ENCODE peak calls at places on chromosome 14, in six cellular contexts. I is IMR-90, R is WTC11, J is HepG2, A is SK-N-SH, P is K562. K is an unnamed sample.

GRCh38 chr14:63897706-63898105 is 44.9 kb downstream of the SYNE2 start:
- DNase-seq in I (peak; percentile 70), R (no peak), J (no peak), A (no peak), P (no peak), K (no peak)

GRCh38 chr14:69620211-69620611 is 8.8 kb downstream of the SUSD6 start:
- DNase-seq in I (no peak), R (no peak), J (no peak), A (no peak), P (no peak), K (no peak)

GRCh38 chr14:31137214-31137889 is 70.2 kb downstream of the HECTD1 start:
- DNase-seq in I (no peak), R (no peak), J (no peak), A (no peak), P (no peak), K (no peak)

GRCh38 chr14:54168489-54168888 is 211.9 kb upstream of the BMP4 start:
- DNase-seq in I (no peak), R (no peak), J (no peak), A (no peak), P (no peak), K (no peak)

GRCh38 chr14:102935756-102936155 is 13.3 kb downstream of the AMN start:
- DNase-seq in I (no peak), R (no peak), J (no peak), A (no peak), P (no peak), K (no peak)

GRCh38 chr14:88044129-88044727 is 39.3 kb downstream of the GPR65 start:
- DNase-seq in I (no peak), R (no peak), J (peak; percentile 96), A (no peak), P (no peak), K (no peak)

GRCh38 chr14:64761441-64762043 is 57.3 kb downstream of the PLEKHG3 start:
- DNase-seq in I (peak; percentile 49), R (no peak), J (no peak), A (no peak), P (no peak), K (peak; percentile 53)

GRCh38 chr14:91163316-91163715 is 49.4 kb downstream of the DGLUCY start:
- DNase-seq in I (no peak), R (no peak), J (no peak), A (no peak), P (no peak), K (no peak)

GRCh38 chr14:105205718-105206208 is 24.7 kb upstream of the NUDT14 start:
- DNase-seq in I (no peak), R (no peak), J (no peak), A (no peak), P (no peak), K (peak; percentile 63)

GRCh38 chr14:59422069-59422881 is 42.9 kb downstream of the GPR135 start:
- DNase-seq in I (no peak), R (no peak), J (no peak), A (peak; percentile 18), P (no peak), K (no peak)

GRCh38 chr14:64061115-64061514 is 208.3 kb downstream of the SYNE2 start:
- DNase-seq in I (no peak), R (no peak), J (no peak), A (no peak), P (no peak), K (no peak)

GRCh38 chr14:59905193-59905592 is 14.8 kb upstream of the LRRC9 start:
- DNase-seq in I (peak; percentile 13), R (no peak), J (no peak), A (no peak), P (no peak), K (no peak)

GRCh38 chr14:61107148-61107641 is 126.2 kb downstream of the SLC38A6 start:
- DNase-seq in I (no peak), R (no peak), J (no peak), A (no peak), P (no peak), K (no peak)

GRCh38 chr14:92959761-92960680 is 37.1 kb downstream of the CHGA start:
- DNase-seq in I (no peak), R (no peak), J (no peak), A (no peak), P (no peak), K (no peak)

GRCh38 chr14:105299654-105300541 is 903 bp downstream of the BRF1 start:
- DNase-seq in I (no peak), R (no peak), J (no peak), A (peak; percentile 37), P (no peak), K (no peak)

GRCh38 chr14:64726585-64726890 is 22.3 kb downstream of the PLEKHG3 start:
- DNase-seq in I (peak; percentile 60), R (no peak), J (no peak), A (no peak), P (no peak), K (peak; percentile 52)

GRCh38 chr14:102138535-102138934 is 1.2 kb upstream of the WDR20 start:
- DNase-seq in I (no peak), R (no peak), J (no peak), A (no peak), P (no peak), K (no peak)

GRCh38 chr14:54715811-54716210 is 148.9 kb downstream of the SAMD4A start:
- DNase-seq in I (no peak), R (no peak), J (no peak), A (no peak), P (no peak), K (no peak)

GRCh38 chr14:77088645-77089044 is 9.4 kb upstream of the CIPC start:
- DNase-seq in I (no peak), R (no peak), J (no peak), A (no peak), P (no peak), K (no peak)

GRCh38 chr14:76811561-76811960 is 1.1 kb downstream of the ANGEL1 start:
- DNase-seq in I (peak; percentile 52), R (no peak), J (no peak), A (no peak), P (no peak), K (no peak)

GRCh38 chr14:37466623-37467088 is 128.4 kb downstream of the FOXA1 start:
- DNase-seq in I (no peak), R (no peak), J (peak; percentile 100), A (no peak), P (no peak), K (no peak)

GRCh38 chr14:92310776-92311375 is 12.1 kb upstream of the SLC24A4 start:
- DNase-seq in I (peak; percentile 10), R (no peak), J (no peak), A (no peak), P (no peak), K (no peak)

GRCh38 chr14:38089123-38089522 is 118.6 kb upstream of the SSTR1 start:
- DNase-seq in I (no peak), R (no peak), J (no peak), A (no peak), P (no peak), K (no peak)

GRCh38 chr14:80426686-80427085 is 215.4 kb upstream of the DIO2 start:
- DNase-seq in I (peak; percentile 52), R (no peak), J (no peak), A (no peak), P (no peak), K (peak; percentile 20)

GRCh38 chr14:80428171-80428570 is 216.9 kb upstream of the DIO2 start:
- DNase-seq in I (peak; percentile 47), R (no peak), J (no peak), A (no peak), P (no peak), K (no peak)

GRCh38 chr14:80427101-80427500 is 215.8 kb upstream of the DIO2 start:
- DNase-seq in I (peak; percentile 68), R (no peak), J (no peak), A (no peak), P (no peak), K (no peak)

GRCh38 chr14:80419769-80420168 is 208.5 kb upstream of the DIO2 start:
- DNase-seq in I (no peak), R (no peak), J (no peak), A (no peak), P (no peak), K (no peak)

DNA sequence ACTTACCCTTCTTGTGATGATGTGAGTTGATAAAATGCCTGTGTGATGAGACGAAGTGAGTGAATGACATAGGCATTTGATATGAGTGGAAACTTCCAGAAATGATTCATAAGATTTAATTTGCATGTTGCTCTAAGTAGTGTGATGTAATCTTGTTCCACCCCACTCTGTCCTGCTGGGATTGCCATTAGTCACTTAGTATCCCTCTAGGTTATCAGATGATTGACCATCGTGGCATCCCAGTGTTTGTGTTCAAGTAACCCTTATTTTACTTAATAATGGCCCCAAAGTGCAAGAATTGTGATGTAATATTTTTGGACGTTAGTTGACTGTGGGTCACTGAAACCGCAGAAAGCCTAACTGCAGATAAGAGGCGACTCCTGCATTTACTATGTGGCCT is 214.4 kb upstream of the DIO2 start:
- DNase-seq in I (peak; percentile 100), R (no peak), J (no peak), A (no peak), P (no peak), K (peak; percentile 29)
- TF ChIP-seq USF2 in I (no peak), R (no peak), J (no peak), A (no peak), P (no peak), K (no peak)

GRCh38 chr14:75723716-75724115 is 62.7 kb downstream of the TTLL5 start:
- DNase-seq in I (no peak), R (no peak), J (no peak), A (no peak), P (no peak), K (no peak)

GRCh38 chr14:75724414-75725204 is 63.6 kb downstream of the TTLL5 start:
- DNase-seq in I (no peak), R (no peak), J (no peak), A (no peak), P (no peak), K (no peak)

GRCh38 chr14:75726326-75726725 is 65.3 kb downstream of the TTLL5 start:
- DNase-seq in I (no peak), R (no peak), J (no peak), A (no peak), P (no peak), K (no peak)

GRCh38 chr14:75727124-75727523 is 66.1 kb downstream of the TTLL5 start:
- DNase-seq in I (no peak), R (no peak), J (no peak), A (no peak), P (no peak), K (no peak)

GRCh38 chr14:75725481-75725880 is 64.4 kb downstream of the TTLL5 start:
- DNase-seq in I (peak; percentile 30), R (no peak), J (no peak), A (no peak), P (no peak), K (no peak)
- TF ChIP-seq USF2 in I (no peak), R (no peak), J (no peak), A (no peak), P (no peak), K (no peak)

GRCh38 chr14:95098984-95099599 is 58.2 kb downstream of the DICER1 start:
- DNase-seq in I (peak; percentile 55), R (peak; percentile 55), J (peak; percentile 22), A (peak; percentile 45), P (peak; percentile 16), K (peak; percentile 82)
- TF ChIP-seq USF2 in I (no peak), R (no peak), J (no peak), A (no peak), P (no peak), K (no peak)

GRCh38 chr14:42884100-42884499 is 1277.4 kb downstream of the LRFN5 start:
- DNase-seq in I (peak; percentile 93), R (no peak), J (no peak), A (no peak), P (no peak), K (no peak)
- TF ChIP-seq USF2 in I (no peak), R (no peak), J (no peak), A (no peak), P (no peak), K (no peak)

GRCh38 chr14:95523818-95524448 is 7.5 kb upstream of the SYNE3 start:
- DNase-seq in I (peak; percentile 89), R (no peak), J (peak; percentile 79), A (no peak), P (peak; percentile 48), K (no peak)
- TF ChIP-seq USF2 in I (no peak), R (no peak), J (peak; percentile 42), A (no peak), P (no peak), K (no peak)